ENCODE peak calls at places on chromosomes 11 and 22, in ten cellular contexts. X is activated naive CD4-positive, alpha-beta T cell treated with Interleukin-2 at 50 U/mL for 16 hours; T is posterior cingulate gyrus; G is IMR-90; M is epithelial cell of esophagus; R is suprapubic skin; J is lower lobe of right lung; A is nephron progenitor cell; C is mucosa of gallbladder; P is fibroblast of the aortic adventitia. D is an unnamed sample.

GRCh38 chr22:30325724-30326703 is 727 bp downstream of the TBC1D10A start:
- DNase-seq in X (no peak), T (no peak), G (no peak), M (no peak), R (peak), J (no peak), A (peak), C (no peak), P (no peak), D (peak)

GRCh38 chr11:20068691-20069090 is 91.6 kb downstream of the DBX1 start:
- DNase-seq in X (no peak), T (no peak), G (no peak), M (no peak), R (no peak), J (no peak), A (no peak), C (no peak), P (no peak), D (peak)

GRCh38 chr11:18309691-18310090 is 12.2 kb downstream of the HPS5 start:
- DNase-seq in X (no peak), T (no peak), G (no peak), M (peak), R (no peak), J (no peak), A (no peak), C (no peak), P (no peak), D (no peak)

GRCh38 chr22:22720201-22720723 is 75.8 kb downstream of the GGTLC2 start:
- DNase-seq in X (peak), T (no peak), G (peak), M (peak), R (no peak), J (no peak), A (peak), C (peak), P (peak), D (no peak)

GRCh38 chr11:106961048-106961447 is 57.2 kb downstream of the GUCY1A2 start:
- DNase-seq in X (no peak), T (no peak), G (no peak), M (no peak), R (no peak), J (no peak), A (no peak), C (no peak), P (no peak), D (no peak)

GRCh38 chr11:116072776-116073175 is 568.6 kb upstream of the CADM1 start:
- DNase-seq in X (no peak), T (no peak), G (no peak), M (no peak), R (no peak), J (no peak), A (peak), C (no peak), P (no peak), D (no peak)

GRCh38 chr22:36644333-36644757 is 59.2 kb downstream of the CACNG2 start:
- DNase-seq in X (peak), T (no peak), G (peak), M (peak), R (no peak), J (no peak), A (peak), C (peak), P (peak), D (peak)

GRCh38 chr11:111379500-111380136 is 543 bp upstream of the POU2AF1 start:
- DNase-seq in X (peak), T (no peak), G (no peak), M (no peak), R (no peak), J (no peak), A (no peak), C (no peak), P (no peak), D (no peak)

GRCh38 chr11:18036456-18036855 is 9.6 kb downstream of the TPH1 start:
- DNase-seq in X (no peak), T (no peak), G (no peak), M (no peak), R (no peak), J (no peak), A (no peak), C (no peak), P (no peak), D (no peak)

GRCh38 chr22:32325416-32325801 is 32.3 kb upstream of the RFPL3 start:
- DNase-seq in X (no peak), T (no peak), G (no peak), M (no peak), R (no peak), J (no peak), A (no peak), C (no peak), P (no peak), D (no peak)